ENCODE peak calls at places on chromosomes 4 and X, in ten cellular contexts. J, N, Z, A, M, Q, W, S, U and O are unnamed samples.

GRCh38 chrX:31036895-31037294 is 34.9 kb downstream of the FTHL17 start:
- DNase-seq in J (peak), W (peak), N (peak), M (no peak), U (peak), Q (peak), Z (peak), S (peak), A (peak), O (peak)

GRCh38 chrX:6667048-6667768 is 132.3 kb upstream of the VCX3A start:
- DNase-seq in M (no peak), J (no peak), U (no peak), A (no peak), Z (no peak), N (no peak), Q (no peak), W (no peak), S (no peak), O (no peak)

GRCh38 chr4:133799916-133800315 is 401.7 kb downstream of the PABPC4L start:
- DNase-seq in Z (no peak), A (no peak), M (no peak), Q (no peak), S (no peak), N (no peak), J (no peak), U (no peak), W (no peak), O (no peak)

GRCh38 chr4:55553442-55553841 is 6.7 kb upstream of the CLOCK start:
- DNase-seq in M (no peak), J (no peak), S (no peak), N (peak), A (peak), Z (no peak), Q (no peak), W (no peak), U (peak), O (peak)

GRCh38 chr4:9898596-9899345 is 117.3 kb downstream of the DRD5 start:
- DNase-seq in U (peak), N (peak), S (peak), A (peak), M (no peak), Z (no peak), W (peak), J (peak), Q (peak), O (no peak)

GRCh38 chrX:68685722-68686683 is 38.5 kb downstream of the STARD8 start:
- DNase-seq in W (no peak), N (peak), A (peak), U (peak), S (peak), Q (no peak), Z (no peak), J (peak), M (no peak), O (no peak)

GRCh38 chr4:86359944-86360478 is at the start of gene MAPK10:
- DNase-seq in Z (peak), J (peak), Q (peak), W (peak), A (peak), N (peak), S (no peak), U (peak), M (peak), O (peak)

GRCh38 chr4:112321768-112322684 is 24.9 kb downstream of the ALPK1 start:
- DNase-seq in Z (peak), M (peak), N (peak), J (peak), S (peak), A (peak), Q (peak), U (peak), W (peak), O (peak)

GRCh38 chrX:82087699-82088098 is 885.8 kb downstream of the SH3BGRL start:
- DNase-seq in S (no peak), W (no peak), Q (peak), N (peak), U (no peak), Z (peak), A (no peak), J (no peak), M (no peak), O (no peak)

GRCh38 chr4:174522183-174523002 is at the start of gene HPGD:
- DNase-seq in J (peak), Z (peak), W (peak), Q (no peak), U (peak), S (peak), M (peak), A (peak), N (peak), O (peak)

GRCh38 chr4:186727977-186728519 is 4.4 kb upstream of the FAT1 start:
- DNase-seq in S (no peak), J (peak), A (no peak), W (peak), Q (no peak), Z (no peak), M (no peak), U (peak), N (no peak), O (no peak)

GRCh38 chr4:99655315-99656081 is 2.1 kb downstream of the C4orf54 start:
- DNase-seq in U (no peak), M (no peak), S (no peak), J (peak), Q (no peak), N (no peak), Z (peak), W (peak), A (peak), O (no peak)

GRCh38 chrX:107447642-107448041 is 1.8 kb upstream of the FRMPD3 start:
- DNase-seq in U (no peak), N (no peak), W (no peak), S (no peak), Z (no peak), Q (no peak), A (no peak), J (no peak), M (no peak), O (no peak)

GRCh38 chr4:3376266-3376665 is 65.5 kb upstream of the HGFAC start:
- DNase-seq in S (no peak), J (no peak), U (no peak), W (no peak), Z (no peak), Q (no peak), A (no peak), M (no peak), N (no peak), O (no peak)

GRCh38 chr4:1862055-1862911 is 6.3 kb upstream of the LETM1 start:
- DNase-seq in J (no peak), U (no peak), Q (no peak), W (no peak), A (no peak), M (no peak), S (no peak), N (no peak), Z (no peak), O (no peak)

GRCh38 chrX:17442898-17443297 is 67.9 kb downstream of the NHS start:
- DNase-seq in N (no peak), J (no peak), A (no peak), W (no peak), Q (no peak), S (no peak), M (no peak), U (no peak), Z (no peak), O (no peak)

GRCh38 chrX:136170109-136170800 is 22.9 kb downstream of the FHL1 start:
- DNase-seq in J (no peak), Z (no peak), Q (peak), M (no peak), S (no peak), N (no peak), W (no peak), A (no peak), U (no peak), O (no peak)

GRCh38 chr4:132276989-132277388 is 872.1 kb upstream of the PCDH10 start:
- DNase-seq in M (no peak), Q (no peak), Z (no peak), N (no peak), U (no peak), S (no peak), W (no peak), J (no peak), A (no peak), O (no peak)

GRCh38 chr4:499563-499962 is 553 bp downstream of the PIGG start:
- DNase-seq in M (no peak), N (no peak), A (no peak), W (no peak), U (no peak), Q (no peak), S (no peak), J (no peak), Z (no peak), O (no peak)

GRCh38 chrX:121333942-121334341 is 286.5 kb downstream of the GLUD2 start:
- DNase-seq in W (no peak), N (no peak), Z (no peak), M (no peak), J (no peak), U (no peak), S (no peak), Q (no peak), A (no peak), O (no peak)

GRCh38 chrX:3576886-3577516 is 136.4 kb downstream of the PRKX start:
- DNase-seq in Z (no peak), Q (no peak), A (no peak), M (no peak), U (peak), N (no peak), S (no peak), W (no peak), J (peak), O (no peak)

GRCh38 chr4:122917731-122918130 is 4.7 kb downstream of the NUDT6 start:
- DNase-seq in U (no peak), N (no peak), Z (no peak), W (no peak), M (no peak), A (no peak), J (no peak), Q (no peak), S (no peak), O (no peak)

GRCh38 chr4:56668267-56668666 is 12.8 kb downstream of the HOPX start:
- DNase-seq in M (no peak), W (no peak), J (no peak), Z (no peak), S (peak), N (no peak), A (no peak), Q (no peak), U (peak), O (no peak)

GRCh38 chr4:97235516-97235915 is 907.8 kb downstream of the STPG2 start:
- DNase-seq in J (no peak), U (no peak), A (no peak), Q (no peak), Z (no peak), W (no peak), S (no peak), N (no peak), M (no peak), O (no peak)

GRCh38 chr4:107017681-107018321 is 18.3 kb downstream of the DKK2 start:
- DNase-seq in A (no peak), M (no peak), Q (no peak), W (no peak), N (no peak), Z (no peak), U (no peak), J (no peak), S (no peak), O (no peak)